ENCODE peak calls at places on chromosomes 4 and X, in nine cellular contexts. U is HCT116, Y is hepatocyte, K is PC-3, O is OCI-LY7, P is SK-N-SH, V is neural progenitor cell, Q is MM.1S, J is GM23338. B is an unnamed sample.
A peak's percentile ranks its signal among the peaks of the same experiment; 100 is the strongest.

GRCh38 chrX:136714626-136715599 is 65.8 kb downstream of the ARHGEF6 start:
- DNase-seq in U (no peak), Y (no peak), K (no peak), O (peak; percentile 62), P (no peak), V (no peak), Q (peak; percentile 49), J (no peak), B (no peak)

GRCh38 chrX:76538860-76539259 is 111.3 kb downstream of the MAGEE1 start:
- DNase-seq in U (no peak), Y (no peak), K (no peak), O (no peak), P (no peak), V (peak; percentile 9), Q (no peak), J (peak; percentile 27), B (no peak)

GRCh38 chr4:24805036-24805435 is 9.7 kb downstream of the SOD3 start:
- DNase-seq in U (no peak), Y (no peak), K (no peak), O (no peak), P (no peak), V (no peak), Q (no peak), J (no peak), B (no peak)

GRCh38 chr4:32396504-32396903 is 1676.3 kb downstream of the PCDH7 start:
- DNase-seq in U (no peak), Y (no peak), K (no peak), O (no peak), P (no peak), V (peak; percentile 11), Q (no peak), J (peak; percentile 23), B (no peak)

GRCh38 chr4:80610845-80611244 is 275.3 kb downstream of the CFAP299 start:
- DNase-seq in U (no peak), Y (peak; percentile 7), K (no peak), O (peak; percentile 99), P (no peak), V (no peak), Q (no peak), J (no peak), B (peak; percentile 50)

GRCh38 chr4:182698212-182698611 is 219.0 kb downstream of the DCTD start:
- DNase-seq in U (no peak), Y (no peak), K (no peak), O (no peak), P (no peak), V (no peak), Q (no peak), J (no peak), B (no peak)

GRCh38 chr4:130068072-130068471 is 972.1 kb downstream of the C4orf33 start:
- DNase-seq in U (no peak), Y (no peak), K (no peak), O (no peak), P (no peak), V (no peak), Q (no peak), J (no peak), B (no peak)

GRCh38 chr4:24488399-24489164 is 95.8 kb downstream of the DHX15 start:
- DNase-seq in U (peak; percentile 41), Y (peak; percentile 80), K (peak; percentile 75), O (peak; percentile 62), P (peak; percentile 82), V (peak; percentile 81), Q (peak; percentile 70), J (peak; percentile 93), B (peak; percentile 69)

GRCh38 chr4:37803348-37803973 is 23.0 kb upstream of the PGM2 start:
- DNase-seq in U (no peak), Y (peak; percentile 61), K (peak; percentile 56), O (peak; percentile 77), P (peak; percentile 25), V (peak; percentile 27), Q (peak; percentile 62), J (peak; percentile 62), B (peak; percentile 67)

GRCh38 chrX:7159132-7159861 is 11.3 kb upstream of the PUDP start:
- DNase-seq in U (no peak), Y (no peak), K (peak; percentile 86), O (no peak), P (no peak), V (no peak), Q (no peak), J (no peak), B (peak; percentile 81)

GRCh38 chrX:70087857-70088256 is 25.6 kb downstream of the OTUD6A start:
- DNase-seq in U (no peak), Y (peak; percentile 43), K (peak; percentile 59), O (no peak), P (no peak), V (no peak), Q (no peak), J (no peak), B (peak; percentile 50)

GRCh38 chrX:70092247-70092646 is 30.0 kb downstream of the OTUD6A start:
- DNase-seq in U (no peak), Y (no peak), K (no peak), O (no peak), P (no peak), V (no peak), Q (no peak), J (no peak), B (no peak)

GRCh38 chrX:70089575-70090297 is 27.5 kb downstream of the OTUD6A start:
- DNase-seq in U (no peak), Y (no peak), K (peak; percentile 74), O (no peak), P (no peak), V (no peak), Q (no peak), J (no peak), B (peak; percentile 69)

GRCh38 chrX:70088281-70088680 is 26.0 kb downstream of the OTUD6A start:
- DNase-seq in U (no peak), Y (no peak), K (no peak), O (no peak), P (no peak), V (no peak), Q (no peak), J (no peak), B (peak; percentile 29)

DNA sequence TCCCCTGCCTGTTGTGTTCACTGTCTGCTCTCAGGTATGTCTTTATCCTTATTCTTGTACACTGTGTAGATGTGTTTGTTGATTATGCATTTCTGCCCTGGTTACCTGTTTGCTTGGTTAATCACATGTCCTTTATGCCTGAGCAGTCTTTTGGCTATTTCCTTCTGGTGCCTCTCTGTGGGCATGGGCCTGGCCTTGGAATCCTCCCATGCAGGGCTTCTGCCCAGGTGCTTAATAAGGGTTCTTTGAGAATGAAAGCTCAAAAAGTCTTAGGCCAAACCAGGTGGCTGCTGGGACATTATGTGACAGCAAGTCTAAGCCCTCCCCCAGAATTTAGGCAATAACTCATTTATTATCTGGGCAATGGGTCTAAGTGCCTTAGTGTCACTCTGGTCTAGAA is 26.5 kb downstream of the OTUD6A start:
- DNase-seq in U (no peak), Y (no peak), K (no peak), O (no peak), P (no peak), V (no peak), Q (no peak), J (no peak), B (no peak)
- H2AFZ ChIP-seq in U (no peak overlapping the region), Y (no peak overlapping the region), K (no peak overlapping the region), O (no peak overlapping the region), P (no peak overlapping the region), V (no peak overlapping the region), Q (no peak overlapping the region), J (no peak overlapping the region), B (no peak overlapping the region)

DNA sequence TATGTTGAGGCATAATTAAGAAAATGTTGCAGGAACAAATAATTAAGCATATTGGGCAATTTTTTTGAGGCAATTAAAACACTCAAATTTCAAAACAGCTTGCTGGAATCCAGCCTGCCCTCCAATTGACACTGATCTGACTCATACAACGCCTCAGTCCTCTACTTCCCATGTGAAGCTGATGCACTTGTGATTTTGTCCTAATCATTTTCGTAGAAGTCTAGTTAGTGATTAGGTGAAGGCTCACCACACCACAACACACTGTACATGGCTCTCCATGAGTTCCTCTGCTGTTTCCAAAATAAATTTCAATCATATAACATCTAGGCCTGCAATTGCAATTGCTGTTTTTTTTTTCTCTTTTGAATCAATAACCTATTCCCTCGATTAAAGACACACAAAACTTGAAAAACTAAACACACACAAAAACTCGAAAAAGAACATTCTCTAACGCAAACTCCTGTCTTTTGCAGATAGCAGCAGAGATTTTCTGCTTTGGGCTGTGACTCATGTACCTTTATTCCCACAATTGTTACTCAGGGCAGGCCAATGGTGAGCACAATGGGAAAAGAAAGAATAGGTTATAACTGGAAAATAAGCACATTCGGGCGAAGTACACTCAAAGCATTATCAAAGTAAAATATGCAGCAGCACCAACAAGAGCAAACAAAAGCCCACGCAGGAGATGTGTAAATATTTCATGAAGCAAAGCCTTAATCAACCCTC is 1.7 kb downstream of the GPRIN3 start:
- DNase-seq in U (no peak), Y (peak; percentile 11), K (no peak), O (no peak), P (no peak), V (no peak), Q (peak; percentile 42), J (no peak), B (peak; percentile 65)
- TF ChIP-seq EZH2phosphoT487 in U (no peak), Y (no peak), K (no peak), O (no peak), P (no peak), V (no peak), Q (no peak), J (no peak), B (no peak)

DNA sequence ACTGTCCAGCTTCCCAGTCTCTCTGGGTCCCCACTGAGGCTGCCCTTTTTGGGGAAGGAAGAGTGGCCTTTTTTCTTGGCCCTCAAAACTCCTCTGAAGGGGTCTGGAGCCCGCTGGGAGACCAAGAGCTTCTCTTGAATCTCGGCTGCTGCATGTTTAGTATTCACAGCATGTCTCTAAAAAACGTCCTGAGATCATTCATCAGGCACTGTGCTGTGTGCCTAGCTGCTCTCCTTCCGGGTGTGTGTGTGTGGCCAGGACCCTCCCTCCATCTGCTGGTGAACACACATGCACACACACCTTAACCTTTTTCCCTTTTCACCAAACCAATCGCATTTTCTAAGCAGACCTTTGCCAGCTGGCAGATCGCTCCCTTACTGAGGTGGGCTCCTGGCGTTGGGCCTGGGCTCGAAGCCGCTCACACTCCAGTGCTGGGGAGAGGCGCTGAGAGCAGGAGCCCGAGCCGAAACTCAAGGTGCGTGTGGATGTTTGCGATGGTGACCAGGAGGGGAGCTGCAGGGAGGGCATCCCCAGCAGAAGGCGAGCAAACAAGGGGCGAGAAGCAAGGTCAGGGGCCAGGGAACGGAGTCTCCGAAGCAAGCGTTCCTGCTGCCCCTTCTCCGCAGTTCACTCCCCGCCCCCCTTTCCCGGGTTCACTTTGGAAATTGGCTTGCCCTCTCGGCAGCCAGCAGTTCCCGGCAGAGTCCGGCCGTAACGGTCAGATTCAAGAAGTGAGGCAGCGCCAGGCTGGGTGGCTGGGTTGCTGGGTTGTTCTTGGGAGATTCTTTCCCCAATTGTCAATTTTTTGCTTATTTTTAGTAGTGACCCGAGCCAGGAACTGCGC is 605 bp upstream of the FRMPD3 start:
- DNase-seq in U (no peak), Y (peak; percentile 34), K (peak; percentile 25), O (peak; percentile 70), P (peak; percentile 46), V (peak; percentile 64), Q (peak; percentile 29), J (peak; percentile 59), B (peak; percentile 14)
- H2AFZ ChIP-seq in U (no peak overlapping the region), Y (peak overlapping the region; percentile 5), K (peak overlapping the region; percentile 75), O (peak overlapping the region; percentile 11), P (no peak overlapping the region), V (peak overlapping the region; percentile 99), Q (peak overlapping the region; percentile 43), J (peak overlapping the region; percentile 90), B (no peak overlapping the region)

DNA sequence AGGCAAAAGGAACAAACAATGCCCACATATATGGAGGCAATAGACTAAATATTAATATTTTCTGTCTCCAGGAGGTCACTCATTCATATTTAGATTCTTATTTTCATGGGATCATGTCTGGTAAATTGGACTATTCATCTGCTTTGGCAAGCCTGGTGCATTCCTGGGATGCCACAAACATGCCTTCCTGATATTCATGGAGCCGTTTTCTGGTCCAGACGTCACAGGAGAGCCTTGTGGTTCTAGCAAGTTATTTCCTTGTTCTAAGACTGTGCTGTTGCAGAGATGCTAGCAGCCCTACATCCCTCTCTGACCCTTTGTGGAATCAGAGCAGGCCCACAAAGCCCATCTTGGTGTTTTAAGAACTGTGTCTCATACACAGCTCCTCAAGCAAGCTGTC is 16.1 kb upstream of the EXOSC9 start:
- DNase-seq in U (no peak), Y (no peak), K (peak; percentile 77), O (no peak), P (no peak), V (no peak), Q (no peak), J (no peak), B (peak; percentile 97)
- TF ChIP-seq EZH2phosphoT487 in U (no peak), Y (no peak), K (no peak), O (no peak), P (no peak), V (no peak), Q (no peak), J (no peak), B (no peak)